ENCODE peak calls at places on chromosomes 4 and X, in eight cellular contexts. One of them, this sample, is unnamed.

GRCh38 chr4:38366451-38366850 is 297.5 kb upstream of the KLF3 start:
- DNase-seq in T-helper 22 cell: no peak
- DNase-seq in stimulated activated CD8-positive, alpha-beta memory T cell treated with anti-CD3 and anti-CD28 coated beads, Interleukin-15, amount 100 ng/mL, for 24 hours: no peak
- DNase-seq in RPMI8226: peak; percentile 95
- DNase-seq in heart right ventricle: peak; percentile 19
- DNase-seq in activated CD8-positive, alpha-beta T cell treated with anti-CD3 and anti-CD28 coated beads for 36 hours: no peak
- DNase-seq in NCI-H510A treated with DMSO at 0.1 percent for 48 hours: no peak
- DNase-seq in frontal cortex: no peak
- DNase-seq in this sample: no peak

GRCh38 chr4:115365185-115365584 is 251.8 kb upstream of the NDST4 start:
- DNase-seq in T-helper 22 cell: no peak
- DNase-seq in stimulated activated CD8-positive, alpha-beta memory T cell treated with anti-CD3 and anti-CD28 coated beads, Interleukin-15, amount 100 ng/mL, for 24 hours: no peak
- DNase-seq in RPMI8226: no peak
- DNase-seq in heart right ventricle: no peak
- DNase-seq in activated CD8-positive, alpha-beta T cell treated with anti-CD3 and anti-CD28 coated beads for 36 hours: no peak
- DNase-seq in NCI-H510A treated with DMSO at 0.1 percent for 48 hours: no peak
- DNase-seq in frontal cortex: no peak
- DNase-seq in this sample: no peak

GRCh38 chr4:118173956-118174355 is 139.7 kb downstream of the NDST3 start:
- DNase-seq in T-helper 22 cell: no peak
- DNase-seq in stimulated activated CD8-positive, alpha-beta memory T cell treated with anti-CD3 and anti-CD28 coated beads, Interleukin-15, amount 100 ng/mL, for 24 hours: no peak
- DNase-seq in RPMI8226: no peak
- DNase-seq in heart right ventricle: no peak
- DNase-seq in activated CD8-positive, alpha-beta T cell treated with anti-CD3 and anti-CD28 coated beads for 36 hours: no peak
- DNase-seq in NCI-H510A treated with DMSO at 0.1 percent for 48 hours: no peak
- DNase-seq in frontal cortex: no peak
- DNase-seq in this sample: no peak

GRCh38 chr4:3026531-3026930 is 47.8 kb downstream of the HTT-AS start:
- DNase-seq in T-helper 22 cell: no peak
- DNase-seq in stimulated activated CD8-positive, alpha-beta memory T cell treated with anti-CD3 and anti-CD28 coated beads, Interleukin-15, amount 100 ng/mL, for 24 hours: no peak
- DNase-seq in RPMI8226: no peak
- DNase-seq in heart right ventricle: no peak
- DNase-seq in activated CD8-positive, alpha-beta T cell treated with anti-CD3 and anti-CD28 coated beads for 36 hours: no peak
- DNase-seq in NCI-H510A treated with DMSO at 0.1 percent for 48 hours: no peak
- DNase-seq in frontal cortex: no peak
- DNase-seq in this sample: no peak

GRCh38 chr4:116829187-116829586 is 256.2 kb downstream of the TRAM1L1 start:
- DNase-seq in T-helper 22 cell: no peak
- DNase-seq in stimulated activated CD8-positive, alpha-beta memory T cell treated with anti-CD3 and anti-CD28 coated beads, Interleukin-15, amount 100 ng/mL, for 24 hours: no peak
- DNase-seq in RPMI8226: no peak
- DNase-seq in heart right ventricle: no peak
- DNase-seq in activated CD8-positive, alpha-beta T cell treated with anti-CD3 and anti-CD28 coated beads for 36 hours: no peak
- DNase-seq in NCI-H510A treated with DMSO at 0.1 percent for 48 hours: no peak
- DNase-seq in frontal cortex: no peak
- DNase-seq in this sample: no peak

GRCh38 chr4:126778348-126778747 is 854.4 kb upstream of the INTU start:
- DNase-seq in T-helper 22 cell: no peak
- DNase-seq in stimulated activated CD8-positive, alpha-beta memory T cell treated with anti-CD3 and anti-CD28 coated beads, Interleukin-15, amount 100 ng/mL, for 24 hours: no peak
- DNase-seq in RPMI8226: no peak
- DNase-seq in heart right ventricle: no peak
- DNase-seq in activated CD8-positive, alpha-beta T cell treated with anti-CD3 and anti-CD28 coated beads for 36 hours: no peak
- DNase-seq in NCI-H510A treated with DMSO at 0.1 percent for 48 hours: no peak
- DNase-seq in frontal cortex: no peak
- DNase-seq in this sample: no peak

GRCh38 chr4:6474705-6475457 is 2.5 kb upstream of the PPP2R2C start:
- DNase-seq in T-helper 22 cell: no peak
- DNase-seq in stimulated activated CD8-positive, alpha-beta memory T cell treated with anti-CD3 and anti-CD28 coated beads, Interleukin-15, amount 100 ng/mL, for 24 hours: no peak
- DNase-seq in RPMI8226: no peak
- DNase-seq in heart right ventricle: no peak
- DNase-seq in activated CD8-positive, alpha-beta T cell treated with anti-CD3 and anti-CD28 coated beads for 36 hours: no peak
- DNase-seq in NCI-H510A treated with DMSO at 0.1 percent for 48 hours: no peak
- DNase-seq in frontal cortex: no peak
- DNase-seq in this sample: no peak

GRCh38 chrX:12798601-12799000 is 7.4 kb downstream of the PRPS2 start:
- DNase-seq in T-helper 22 cell: no peak
- DNase-seq in stimulated activated CD8-positive, alpha-beta memory T cell treated with anti-CD3 and anti-CD28 coated beads, Interleukin-15, amount 100 ng/mL, for 24 hours: no peak
- DNase-seq in RPMI8226: no peak
- DNase-seq in heart right ventricle: no peak
- DNase-seq in activated CD8-positive, alpha-beta T cell treated with anti-CD3 and anti-CD28 coated beads for 36 hours: no peak
- DNase-seq in NCI-H510A treated with DMSO at 0.1 percent for 48 hours: no peak
- DNase-seq in frontal cortex: no peak
- DNase-seq in this sample: no peak

GRCh38 chr4:154132406-154132805 is 343.5 kb upstream of the SFRP2 start:
- DNase-seq in T-helper 22 cell: no peak
- DNase-seq in stimulated activated CD8-positive, alpha-beta memory T cell treated with anti-CD3 and anti-CD28 coated beads, Interleukin-15, amount 100 ng/mL, for 24 hours: no peak
- DNase-seq in RPMI8226: no peak
- DNase-seq in heart right ventricle: no peak
- DNase-seq in activated CD8-positive, alpha-beta T cell treated with anti-CD3 and anti-CD28 coated beads for 36 hours: no peak
- DNase-seq in NCI-H510A treated with DMSO at 0.1 percent for 48 hours: no peak
- DNase-seq in frontal cortex: no peak
- DNase-seq in this sample: no peak

GRCh38 chr4:183175631-183176232 is 76.7 kb downstream of the WWC2 start:
- DNase-seq in T-helper 22 cell: no peak
- DNase-seq in stimulated activated CD8-positive, alpha-beta memory T cell treated with anti-CD3 and anti-CD28 coated beads, Interleukin-15, amount 100 ng/mL, for 24 hours: no peak
- DNase-seq in RPMI8226: no peak
- DNase-seq in heart right ventricle: no peak
- DNase-seq in activated CD8-positive, alpha-beta T cell treated with anti-CD3 and anti-CD28 coated beads for 36 hours: no peak
- DNase-seq in NCI-H510A treated with DMSO at 0.1 percent for 48 hours: no peak
- DNase-seq in frontal cortex: no peak
- DNase-seq in this sample: no peak

GRCh38 chrX:68238568-68238967 is 194.7 kb downstream of the OPHN1 start:
- DNase-seq in T-helper 22 cell: no peak
- DNase-seq in stimulated activated CD8-positive, alpha-beta memory T cell treated with anti-CD3 and anti-CD28 coated beads, Interleukin-15, amount 100 ng/mL, for 24 hours: no peak
- DNase-seq in RPMI8226: peak; percentile 13
- DNase-seq in heart right ventricle: no peak
- DNase-seq in activated CD8-positive, alpha-beta T cell treated with anti-CD3 and anti-CD28 coated beads for 36 hours: peak; percentile 7
- DNase-seq in NCI-H510A treated with DMSO at 0.1 percent for 48 hours: no peak
- DNase-seq in frontal cortex: no peak
- DNase-seq in this sample: no peak

GRCh38 chr4:31557444-31557843 is 837.3 kb downstream of the PCDH7 start:
- DNase-seq in T-helper 22 cell: no peak
- DNase-seq in stimulated activated CD8-positive, alpha-beta memory T cell treated with anti-CD3 and anti-CD28 coated beads, Interleukin-15, amount 100 ng/mL, for 24 hours: no peak
- DNase-seq in RPMI8226: peak; percentile 5
- DNase-seq in heart right ventricle: no peak
- DNase-seq in activated CD8-positive, alpha-beta T cell treated with anti-CD3 and anti-CD28 coated beads for 36 hours: no peak
- DNase-seq in NCI-H510A treated with DMSO at 0.1 percent for 48 hours: no peak
- DNase-seq in frontal cortex: no peak
- DNase-seq in this sample: no peak

GRCh38 chrX:23900220-23900797 is 7.4 kb downstream of the APOO start:
- DNase-seq in T-helper 22 cell: no peak
- DNase-seq in stimulated activated CD8-positive, alpha-beta memory T cell treated with anti-CD3 and anti-CD28 coated beads, Interleukin-15, amount 100 ng/mL, for 24 hours: no peak
- DNase-seq in RPMI8226: no peak
- DNase-seq in heart right ventricle: no peak
- DNase-seq in activated CD8-positive, alpha-beta T cell treated with anti-CD3 and anti-CD28 coated beads for 36 hours: no peak
- DNase-seq in NCI-H510A treated with DMSO at 0.1 percent for 48 hours: no peak
- DNase-seq in frontal cortex: no peak
- DNase-seq in this sample: no peak

GRCh38 chrX:41148553-41148952 is 63.3 kb downstream of the USP9X start:
- DNase-seq in T-helper 22 cell: no peak
- DNase-seq in stimulated activated CD8-positive, alpha-beta memory T cell treated with anti-CD3 and anti-CD28 coated beads, Interleukin-15, amount 100 ng/mL, for 24 hours: no peak
- DNase-seq in RPMI8226: no peak
- DNase-seq in heart right ventricle: no peak
- DNase-seq in activated CD8-positive, alpha-beta T cell treated with anti-CD3 and anti-CD28 coated beads for 36 hours: no peak
- DNase-seq in NCI-H510A treated with DMSO at 0.1 percent for 48 hours: no peak
- DNase-seq in frontal cortex: no peak
- DNase-seq in this sample: no peak

GRCh38 chr4:15918484-15919129 is 19.9 kb downstream of the FGFBP1 start:
- DNase-seq in T-helper 22 cell: no peak
- DNase-seq in stimulated activated CD8-positive, alpha-beta memory T cell treated with anti-CD3 and anti-CD28 coated beads, Interleukin-15, amount 100 ng/mL, for 24 hours: no peak
- DNase-seq in RPMI8226: no peak
- DNase-seq in heart right ventricle: no peak
- DNase-seq in activated CD8-positive, alpha-beta T cell treated with anti-CD3 and anti-CD28 coated beads for 36 hours: no peak
- DNase-seq in NCI-H510A treated with DMSO at 0.1 percent for 48 hours: no peak
- DNase-seq in frontal cortex: no peak
- DNase-seq in this sample: no peak

GRCh38 chr4:87399148-87399547 is 8.2 kb upstream of the HSD17B11 start:
- DNase-seq in T-helper 22 cell: no peak
- DNase-seq in stimulated activated CD8-positive, alpha-beta memory T cell treated with anti-CD3 and anti-CD28 coated beads, Interleukin-15, amount 100 ng/mL, for 24 hours: no peak
- DNase-seq in RPMI8226: no peak
- DNase-seq in heart right ventricle: peak; percentile 25
- DNase-seq in activated CD8-positive, alpha-beta T cell treated with anti-CD3 and anti-CD28 coated beads for 36 hours: no peak
- DNase-seq in NCI-H510A treated with DMSO at 0.1 percent for 48 hours: no peak
- DNase-seq in frontal cortex: no peak
- DNase-seq in this sample: no peak

GRCh38 chr4:7805533-7806079 is 134.1 kb downstream of the AFAP1 start:
- DNase-seq in T-helper 22 cell: no peak
- DNase-seq in stimulated activated CD8-positive, alpha-beta memory T cell treated with anti-CD3 and anti-CD28 coated beads, Interleukin-15, amount 100 ng/mL, for 24 hours: no peak
- DNase-seq in RPMI8226: no peak
- DNase-seq in heart right ventricle: no peak
- DNase-seq in activated CD8-positive, alpha-beta T cell treated with anti-CD3 and anti-CD28 coated beads for 36 hours: no peak
- DNase-seq in NCI-H510A treated with DMSO at 0.1 percent for 48 hours: no peak
- DNase-seq in frontal cortex: no peak
- DNase-seq in this sample: no peak

GRCh38 chr4:147683172-147683571 is 791 bp downstream of the PRMT9 start:
- DNase-seq in T-helper 22 cell: no peak
- DNase-seq in stimulated activated CD8-positive, alpha-beta memory T cell treated with anti-CD3 and anti-CD28 coated beads, Interleukin-15, amount 100 ng/mL, for 24 hours: no peak
- DNase-seq in RPMI8226: peak; percentile 16
- DNase-seq in heart right ventricle: no peak
- DNase-seq in activated CD8-positive, alpha-beta T cell treated with anti-CD3 and anti-CD28 coated beads for 36 hours: peak; percentile 23
- DNase-seq in NCI-H510A treated with DMSO at 0.1 percent for 48 hours: peak; percentile 23
- DNase-seq in frontal cortex: peak; percentile 32
- DNase-seq in this sample: no peak

GRCh38 chr4:55359397-55359916 is 13.4 kb downstream of the SRD5A3 start:
- DNase-seq in T-helper 22 cell: no peak
- DNase-seq in stimulated activated CD8-positive, alpha-beta memory T cell treated with anti-CD3 and anti-CD28 coated beads, Interleukin-15, amount 100 ng/mL, for 24 hours: no peak
- DNase-seq in RPMI8226: no peak
- DNase-seq in heart right ventricle: no peak
- DNase-seq in activated CD8-positive, alpha-beta T cell treated with anti-CD3 and anti-CD28 coated beads for 36 hours: no peak
- DNase-seq in NCI-H510A treated with DMSO at 0.1 percent for 48 hours: no peak
- DNase-seq in frontal cortex: no peak
- DNase-seq in this sample: no peak

GRCh38 chr4:88897180-88897579 is 159.8 kb downstream of the FAM13A start:
- DNase-seq in T-helper 22 cell: no peak
- DNase-seq in stimulated activated CD8-positive, alpha-beta memory T cell treated with anti-CD3 and anti-CD28 coated beads, Interleukin-15, amount 100 ng/mL, for 24 hours: no peak
- DNase-seq in RPMI8226: no peak
- DNase-seq in heart right ventricle: no peak
- DNase-seq in activated CD8-positive, alpha-beta T cell treated with anti-CD3 and anti-CD28 coated beads for 36 hours: no peak
- DNase-seq in NCI-H510A treated with DMSO at 0.1 percent for 48 hours: no peak
- DNase-seq in frontal cortex: no peak
- DNase-seq in this sample: no peak

GRCh38 chr4:180932365-180933001 is 1310.7 kb upstream of the TENM3 start:
- DNase-seq in T-helper 22 cell: no peak
- DNase-seq in stimulated activated CD8-positive, alpha-beta memory T cell treated with anti-CD3 and anti-CD28 coated beads, Interleukin-15, amount 100 ng/mL, for 24 hours: no peak
- DNase-seq in RPMI8226: peak; percentile 29
- DNase-seq in heart right ventricle: no peak
- DNase-seq in activated CD8-positive, alpha-beta T cell treated with anti-CD3 and anti-CD28 coated beads for 36 hours: no peak
- DNase-seq in NCI-H510A treated with DMSO at 0.1 percent for 48 hours: no peak
- DNase-seq in frontal cortex: no peak
- DNase-seq in this sample: no peak

GRCh38 chr4:19999775-20000414 is 251.8 kb upstream of the SLIT2 start:
- DNase-seq in T-helper 22 cell: no peak
- DNase-seq in stimulated activated CD8-positive, alpha-beta memory T cell treated with anti-CD3 and anti-CD28 coated beads, Interleukin-15, amount 100 ng/mL, for 24 hours: no peak
- DNase-seq in RPMI8226: no peak
- DNase-seq in heart right ventricle: no peak
- DNase-seq in activated CD8-positive, alpha-beta T cell treated with anti-CD3 and anti-CD28 coated beads for 36 hours: no peak
- DNase-seq in NCI-H510A treated with DMSO at 0.1 percent for 48 hours: no peak
- DNase-seq in frontal cortex: no peak
- DNase-seq in this sample: no peak

GRCh38 chr4:62644372-62644771 is 1444.2 kb downstream of the ADGRL3 start:
- DNase-seq in T-helper 22 cell: no peak
- DNase-seq in stimulated activated CD8-positive, alpha-beta memory T cell treated with anti-CD3 and anti-CD28 coated beads, Interleukin-15, amount 100 ng/mL, for 24 hours: no peak
- DNase-seq in RPMI8226: peak; percentile 31
- DNase-seq in heart right ventricle: no peak
- DNase-seq in activated CD8-positive, alpha-beta T cell treated with anti-CD3 and anti-CD28 coated beads for 36 hours: peak; percentile 3
- DNase-seq in NCI-H510A treated with DMSO at 0.1 percent for 48 hours: peak; percentile 42
- DNase-seq in frontal cortex: no peak
- DNase-seq in this sample: no peak

GRCh38 chr4:55069248-55069647 is 56.1 kb downstream of the KDR start:
- DNase-seq in T-helper 22 cell: no peak
- DNase-seq in stimulated activated CD8-positive, alpha-beta memory T cell treated with anti-CD3 and anti-CD28 coated beads, Interleukin-15, amount 100 ng/mL, for 24 hours: no peak
- DNase-seq in RPMI8226: no peak
- DNase-seq in heart right ventricle: no peak
- DNase-seq in activated CD8-positive, alpha-beta T cell treated with anti-CD3 and anti-CD28 coated beads for 36 hours: no peak
- DNase-seq in NCI-H510A treated with DMSO at 0.1 percent for 48 hours: no peak
- DNase-seq in frontal cortex: no peak
- DNase-seq in this sample: no peak

GRCh38 chr4:1753256-1753655 is 31.9 kb downstream of the TACC3 start:
- DNase-seq in T-helper 22 cell: no peak
- DNase-seq in stimulated activated CD8-positive, alpha-beta memory T cell treated with anti-CD3 and anti-CD28 coated beads, Interleukin-15, amount 100 ng/mL, for 24 hours: no peak
- DNase-seq in RPMI8226: no peak
- DNase-seq in heart right ventricle: no peak
- DNase-seq in activated CD8-positive, alpha-beta T cell treated with anti-CD3 and anti-CD28 coated beads for 36 hours: no peak
- DNase-seq in NCI-H510A treated with DMSO at 0.1 percent for 48 hours: no peak
- DNase-seq in frontal cortex: no peak
- DNase-seq in this sample: no peak

GRCh38 chrX:146707781-146708180 is 101.8 kb upstream of the CXorf51B start:
- DNase-seq in T-helper 22 cell: no peak
- DNase-seq in stimulated activated CD8-positive, alpha-beta memory T cell treated with anti-CD3 and anti-CD28 coated beads, Interleukin-15, amount 100 ng/mL, for 24 hours: no peak
- DNase-seq in RPMI8226: no peak
- DNase-seq in heart right ventricle: no peak
- DNase-seq in activated CD8-positive, alpha-beta T cell treated with anti-CD3 and anti-CD28 coated beads for 36 hours: no peak
- DNase-seq in NCI-H510A treated with DMSO at 0.1 percent for 48 hours: no peak
- DNase-seq in frontal cortex: no peak
- DNase-seq in this sample: no peak

This sample was measured in memory B cell.